ENCODE peak calls at places on chromosome X, in ten cellular contexts. I, X, K, A, R, D, E, U, Y and M are unnamed samples.

GRCh38 chrX:71533850-71534515 is 1.1 kb downstream of the OGT start:
- DNase-seq in I (peak; percentile 26), X (peak; percentile 68), K (peak; percentile 36), A (peak; percentile 39), R (peak; percentile 91), D (peak; percentile 45), E (peak; percentile 66), U (peak; percentile 68), Y (peak; percentile 35), M (peak; percentile 34)

GRCh38 chrX:9873952-9874351 is 87.7 kb downstream of the SHROOM2 start:
- DNase-seq in I (peak; percentile 34), X (peak; percentile 44), K (peak; percentile 35), A (no peak), R (no peak), D (no peak), E (peak; percentile 26), U (no peak), Y (peak; percentile 24), M (peak; percentile 52)

GRCh38 chrX:130691576-130691975 is 211.4 kb downstream of the ENOX2 start:
- DNase-seq in I (no peak), X (no peak), K (no peak), A (no peak), R (no peak), D (no peak), E (no peak), U (no peak), Y (no peak), M (no peak)

GRCh38 chrX:39903343-39903742 is 194.4 kb downstream of the BCOR start:
- DNase-seq in I (no peak), X (no peak), K (no peak), A (no peak), R (no peak), D (no peak), E (no peak), U (no peak), Y (peak; percentile 57), M (no peak)

GRCh38 chrX:149504226-149504914 is 736 bp downstream of the IDS start:
- DNase-seq in I (no peak), X (peak; percentile 73), K (peak; percentile 12), A (peak; percentile 24), R (peak; percentile 82), D (no peak), E (no peak), U (peak; percentile 67), Y (peak; percentile 13), M (no peak)

GRCh38 chrX:118216086-118216485 is 99.5 kb upstream of the KLHL13 start:
- DNase-seq in I (no peak), X (no peak), K (no peak), A (no peak), R (no peak), D (no peak), E (peak; percentile 47), U (no peak), Y (no peak), M (no peak)

GRCh38 chrX:30665471-30665870 is 12.2 kb downstream of the GK start:
- DNase-seq in I (no peak), X (no peak), K (no peak), A (no peak), R (no peak), D (no peak), E (no peak), U (no peak), Y (no peak), M (no peak)

GRCh38 chrX:150610446-150610845 is 42.0 kb downstream of the MTM1 start:
- DNase-seq in I (no peak), X (no peak), K (no peak), A (no peak), R (no peak), D (peak; percentile 2), E (no peak), U (no peak), Y (no peak), M (no peak)

GRCh38 chrX:136936183-136936549 is 55.6 kb upstream of the RBMX start:
- DNase-seq in I (no peak), X (no peak), K (no peak), A (no peak), R (no peak), D (no peak), E (no peak), U (no peak), Y (no peak), M (no peak)

GRCh38 chrX:154030266-154030665 is 10.6 kb upstream of the IRAK1 start:
- DNase-seq in I (no peak), X (no peak), K (no peak), A (no peak), R (no peak), D (no peak), E (no peak), U (peak; percentile 32), Y (no peak), M (no peak)

GRCh38 chrX:149631293-149632165 is at the start of gene TMEM185A:
- DNase-seq in I (peak; percentile 50), X (peak; percentile 78), K (peak; percentile 59), A (peak; percentile 51), R (peak; percentile 93), D (peak; percentile 7), E (peak; percentile 55), U (peak; percentile 75), Y (peak; percentile 86), M (peak; percentile 74)

GRCh38 chrX:139559383-139560042 is 29.0 kb downstream of the F9 start:
- DNase-seq in I (peak; percentile 47), X (no peak), K (peak; percentile 40), A (no peak), R (no peak), D (peak; percentile 16), E (peak; percentile 14), U (no peak), Y (peak; percentile 42), M (peak; percentile 36)

GRCh38 chrX:17580529-17581155 is 156.7 kb upstream of the SCML1 start:
- DNase-seq in I (no peak), X (no peak), K (no peak), A (no peak), R (no peak), D (peak; percentile 59), E (no peak), U (no peak), Y (peak; percentile 61), M (no peak)

GRCh38 chrX:41384041-41384705 is 50.2 kb downstream of the DDX3X start:
- DNase-seq in I (peak; percentile 79), X (peak; percentile 68), K (peak; percentile 90), A (no peak), R (no peak), D (peak; percentile 78), E (no peak), U (peak; percentile 87), Y (peak; percentile 61), M (peak; percentile 80)

GRCh38 chrX:152637649-152638442 is at the start of gene GABRQ:
- DNase-seq in I (peak; percentile 36), X (peak; percentile 7), K (peak; percentile 7), A (no peak), R (no peak), D (peak; percentile 40), E (peak; percentile 82), U (no peak), Y (peak; percentile 13), M (peak; percentile 29)

GRCh38 chrX:38806054-38806389 is 4.8 kb downstream of the MID1IP1 start:
- DNase-seq in I (peak; percentile 69), X (no peak), K (no peak), A (no peak), R (no peak), D (no peak), E (no peak), U (no peak), Y (no peak), M (no peak)

GRCh38 chrX:66046612-66047235 is 6.8 kb upstream of the VSIG4 start:
- DNase-seq in I (no peak), X (peak; percentile 37), K (no peak), A (no peak), R (no peak), D (no peak), E (no peak), U (no peak), Y (no peak), M (no peak)

GRCh38 chrX:139112432-139112831 is 400.9 kb upstream of the FGF13 start:
- DNase-seq in I (no peak), X (no peak), K (no peak), A (no peak), R (no peak), D (no peak), E (peak; percentile 58), U (no peak), Y (peak; percentile 18), M (no peak)

GRCh38 chrX:47621851-47622250 is 2.2 kb upstream of the SYN1 start:
- DNase-seq in I (no peak), X (no peak), K (no peak), A (no peak), R (no peak), D (no peak), E (no peak), U (no peak), Y (no peak), M (no peak)

GRCh38 chrX:39477438-39478120 is 620.2 kb downstream of the BCOR start:
- DNase-seq in I (no peak), X (peak; percentile 9), K (peak; percentile 25), A (peak; percentile 9), R (peak; percentile 87), D (peak; percentile 9), E (peak; percentile 78), U (peak; percentile 59), Y (no peak), M (peak; percentile 26)

GRCh38 chrX:25277574-25277973 is 261.8 kb upstream of the ARX start:
- DNase-seq in I (no peak), X (no peak), K (no peak), A (no peak), R (no peak), D (no peak), E (no peak), U (no peak), Y (no peak), M (no peak)

GRCh38 chrX:154991476-154991875 is 31.0 kb downstream of the F8 start:
- DNase-seq in I (no peak), X (no peak), K (no peak), A (no peak), R (no peak), D (no peak), E (no peak), U (no peak), Y (no peak), M (no peak)

GRCh38 chrX:111445485-111445884 is 33.5 kb upstream of the DCX start:
- DNase-seq in I (peak; percentile 49), X (no peak), K (peak; percentile 42), A (no peak), R (no peak), D (peak; percentile 1), E (peak; percentile 79), U (no peak), Y (peak; percentile 24), M (no peak)